ENCODE peak calls at places on chromosomes 11 and 22, in four cellular contexts. L is type B pancreatic cell; S is CD4-positive, alpha-beta T cell; I is pancreas. E is an unnamed sample.

GRCh38 chr22:50027639-50028537 is 15.3 kb upstream of the IL17REL start:
- DNase-seq in L (peak), S (peak), I (no peak), E (no peak)

GRCh38 chr22:37259540-37260029 is 15.5 kb upstream of the RAC2 start:
- DNase-seq in L (no peak), S (no peak), I (no peak), E (peak)

GRCh38 chr11:8006349-8006977 is 19.3 kb downstream of the EIF3F start:
- DNase-seq in L (peak), S (peak), I (peak), E (peak)

GRCh38 chr11:57460017-57460755 is at the start of gene RTN4RL2:
- DNase-seq in L (no peak), S (no peak), I (peak), E (no peak)

GRCh38 chr11:40403321-40403720 is 1056.1 kb downstream of the LRRC4C start:
- DNase-seq in L (no peak), S (no peak), I (no peak), E (no peak)

GRCh38 chr22:46533434-46533833 is 4.0 kb downstream of the CELSR1 start:
- DNase-seq in L (no peak), S (no peak), I (no peak), E (no peak)

GRCh38 chr11:76320929-76321328 is 60.0 kb downstream of the THAP12 start:
- DNase-seq in L (no peak), S (no peak), I (no peak), E (no peak)

GRCh38 chr11:45860348-45860747 is 13.1 kb downstream of the CRY2 start:
- DNase-seq in L (no peak), S (no peak), I (no peak), E (no peak)

GRCh38 chr22:44860311-44860710 is 107.9 kb downstream of the ARHGAP8 start:
- DNase-seq in L (no peak), S (no peak), I (no peak), E (no peak)

GRCh38 chr22:48536691-48537591 is 1290.7 kb downstream of the BRD1 start:
- DNase-seq in L (no peak), S (no peak), I (peak), E (no peak)

GRCh38 chr11:71991494-71991893 is 7.2 kb upstream of the IL18BP start:
- DNase-seq in L (no peak), S (no peak), I (no peak), E (no peak)

GRCh38 chr11:109914038-109914437 is 179.2 kb upstream of the ZC3H12C start:
- DNase-seq in L (no peak), S (no peak), I (no peak), E (peak)

GRCh38 chr11:115761817-115762216 is 257.6 kb upstream of the CADM1 start:
- DNase-seq in L (no peak), S (no peak), I (no peak), E (no peak)

GRCh38 chr22:17266261-17266971 is 47.2 kb upstream of the ADA2 start:
- DNase-seq in L (no peak), S (peak), I (no peak), E (no peak)

GRCh38 chr11:117495357-117495756 is 167.7 kb downstream of the CEP164 start:
- DNase-seq in L (no peak), S (no peak), I (no peak), E (no peak)

GRCh38 chr11:83249972-83250593 is 36.1 kb downstream of the CCDC90B start:
- DNase-seq in L (no peak), S (no peak), I (no peak), E (no peak)

GRCh38 chr11:43784866-43785265 is 95.8 kb upstream of the ALKBH3 start:
- DNase-seq in L (no peak), S (no peak), I (no peak), E (no peak)

GRCh38 chr22:21778705-21779363 is 43.2 kb upstream of the YPEL1 start:
- DNase-seq in L (no peak), S (no peak), I (no peak), E (no peak)

GRCh38 chr22:35973388-35973787 is 55.2 kb downstream of the RBFOX2 start:
- DNase-seq in L (no peak), S (no peak), I (peak), E (no peak)

GRCh38 chr11:10529279-10529678 is 11.7 kb downstream of the RNF141 start:
- DNase-seq in L (no peak), S (no peak), I (no peak), E (no peak)

GRCh38 chr11:45041556-45041955 is 90.9 kb upstream of the TP53I11 start:
- DNase-seq in L (no peak), S (no peak), I (no peak), E (no peak)

GRCh38 chr11:64060263-64060860 is 24.6 kb downstream of the FLRT1 start:
- DNase-seq in L (no peak), S (no peak), I (no peak), E (no peak)

GRCh38 chr22:32106930-32107329 is 52.2 kb downstream of the C22orf42 start:
- DNase-seq in L (no peak), S (no peak), I (no peak), E (no peak)

GRCh38 chr11:123640677-123641494 is 13.5 kb downstream of the SCN3B start:
- DNase-seq in L (no peak), S (peak), I (no peak), E (no peak)

GRCh38 chr11:8706673-8707432 is 24.3 kb downstream of the RPL27A start:
- DNase-seq in L (no peak), S (no peak), I (no peak), E (no peak)

GRCh38 chr11:120392299-120392698 is 56.1 kb downstream of the ARHGEF12 start:
- DNase-seq in L (no peak), S (no peak), I (no peak), E (no peak)

GRCh38 chr11:67500818-67501584 is 4.2 kb downstream of the PITPNM1 start:
- DNase-seq in L (no peak), S (no peak), I (no peak), E (no peak)

GRCh38 chr11:72141066-72141465 is 5.5 kb downstream of the FOLR3 start:
- DNase-seq in L (no peak), S (no peak), I (no peak), E (no peak)

GRCh38 chr11:126267650-126268049 is 1.0 kb downstream of the SRPRA start:
- DNase-seq in L (no peak), S (no peak), I (peak), E (peak)

GRCh38 chr11:20160425-20161229 is at the start of gene DBX1:
- DNase-seq in L (no peak), S (no peak), I (no peak), E (no peak)

GRCh38 chr22:24413271-24413670 is 14.1 kb upstream of the ADORA2A start:
- DNase-seq in L (no peak), S (no peak), I (no peak), E (no peak)

GRCh38 chr22:19036523-19037273 is 85.5 kb downstream of the DGCR2 start:
- DNase-seq in L (peak), S (no peak), I (no peak), E (no peak)

GRCh38 chr11:134340354-134340964 is 8.7 kb downstream of the GLB1L2 start:
- DNase-seq in L (no peak), S (no peak), I (no peak), E (no peak)

GRCh38 chr11:107740256-107740655 is 28.4 kb upstream of the SLN start:
- DNase-seq in L (no peak), S (no peak), I (no peak), E (no peak)

GRCh38 chr11:112776834-112777793 is 184.1 kb upstream of the NCAM1 start:
- DNase-seq in L (no peak), S (no peak), I (no peak), E (no peak)
- TF ChIP-seq CTCF in L (no peak), S (no peak), I (no peak), E (no peak)

DNA sequence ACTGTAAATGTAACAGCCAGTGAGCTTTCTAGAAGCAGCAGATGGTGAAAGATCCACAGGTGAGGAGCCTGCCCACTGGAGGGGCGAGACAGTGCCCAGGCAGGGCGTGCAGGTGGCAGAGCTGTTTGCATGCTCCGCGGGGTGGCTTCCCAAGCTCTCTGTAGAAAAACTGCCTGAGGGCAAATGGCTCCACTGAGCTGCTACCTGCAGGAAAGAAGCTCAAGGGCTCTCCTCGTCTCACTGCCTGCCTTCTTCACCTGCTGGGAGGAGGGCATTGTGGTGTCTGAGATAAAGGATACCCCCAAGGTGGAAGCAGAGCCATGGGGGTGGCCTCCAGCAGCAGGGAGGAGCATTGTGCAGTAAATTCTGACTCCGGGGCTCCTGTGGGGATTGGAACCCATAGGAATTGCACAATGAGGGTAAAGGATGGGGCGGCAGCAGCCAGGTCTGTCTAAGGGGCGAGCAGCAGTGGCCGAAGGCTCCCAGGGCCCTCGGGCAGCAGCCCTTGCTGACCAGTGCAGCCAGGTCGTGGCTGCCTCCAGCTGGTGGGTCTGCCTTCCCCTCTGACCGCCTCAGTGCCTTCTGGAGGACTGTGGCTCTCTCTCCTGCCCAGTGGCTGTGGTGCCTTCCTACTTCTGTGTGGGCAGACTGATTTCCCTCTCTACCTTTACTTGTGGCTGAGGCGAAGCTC is 28.0 kb upstream of the CABP7 start:
- DNase-seq in L (no peak), S (no peak), I (no peak), E (no peak)
- TF ChIP-seq CTCF in L (no peak), S (no peak), I (no peak), E (no peak)

GRCh38 chr22:20749453-20749852 is 24.5 kb upstream of the SERPIND1 start:
- DNase-seq in L (no peak), S (no peak), I (no peak), E (no peak)
- TF ChIP-seq CTCF in L (no peak), S (no peak), I (no peak), E (no peak)

DNA sequence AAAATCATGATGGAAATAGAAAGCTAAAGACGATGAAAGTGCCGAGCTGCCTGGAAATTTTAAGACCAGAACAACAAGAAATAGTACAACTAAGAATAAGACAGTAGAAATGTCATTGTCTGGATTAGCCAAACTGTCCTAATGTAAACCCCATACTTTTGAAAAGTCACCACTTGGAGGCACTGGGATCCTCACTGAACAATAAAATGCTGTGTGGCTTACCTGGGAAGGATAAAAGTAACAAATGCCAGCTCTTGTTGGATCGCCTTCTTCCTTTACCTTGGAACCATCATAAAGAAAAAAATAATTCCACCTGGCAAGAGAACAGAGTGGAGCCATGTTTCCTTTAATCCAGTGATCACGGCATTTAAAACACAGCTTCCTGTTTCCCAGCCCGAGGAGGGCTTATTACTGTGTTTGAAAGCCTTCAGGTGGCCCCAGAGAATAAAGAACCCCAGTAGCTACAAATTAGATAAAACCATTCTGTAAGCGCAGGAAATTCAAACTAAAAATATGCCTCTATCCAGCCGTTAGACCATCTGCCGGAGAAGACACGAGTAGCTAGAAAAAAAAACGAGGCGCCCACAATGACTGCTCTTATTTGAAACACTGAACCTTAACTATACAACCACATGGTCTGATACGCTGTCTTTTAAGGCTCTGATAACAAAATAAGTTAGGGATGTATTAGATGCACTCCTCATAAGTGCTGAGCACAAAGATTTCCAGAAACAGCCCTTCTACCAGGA is 4.4 kb downstream of the HPS4 start:
- DNase-seq in L (no peak), S (no peak), I (no peak), E (no peak)
- TF ChIP-seq CTCF in L (no peak), S (no peak), I (no peak), E (peak)

E was measured in LNCaP clone FGC.